ENCODE peak calls at places on chromosomes 11 and 22, in ten cellular contexts. J is B cell, N is spleen, H is uterus, X is psoas muscle, G is GM23338, W is tibial nerve, P is transverse colon, V is fibroblast of the aortic adventitia, I is mammary epithelial cell. U is an unnamed sample.

GRCh38 chr22:40890881-40891280 is 29.0 kb upstream of the DNAJB7 start:
- DNase-seq in V (peak; percentile 8), N (no peak), G (no peak), J (no peak), I (no peak), X (no peak), P (no peak), W (no peak), H (no peak), U (no peak)

GRCh38 chr11:115990004-115990447 is 485.8 kb upstream of the CADM1 start:
- DNase-seq in X (no peak), G (peak; percentile 81), W (no peak), J (no peak), H (no peak), P (peak; percentile 15), V (no peak), I (no peak), N (peak; percentile 74), U (peak; percentile 73)

GRCh38 chr22:19423906-19424500 is 7.5 kb downstream of the HIRA start:
- DNase-seq in I (no peak), W (no peak), H (no peak), V (no peak), N (no peak), J (no peak), P (no peak), X (no peak), G (no peak), U (no peak)

GRCh38 chr11:47464479-47464878 is 15.5 kb upstream of the RAPSN start:
- DNase-seq in J (no peak), V (no peak), W (no peak), N (peak; percentile 36), H (no peak), G (peak; percentile 59), I (no peak), P (no peak), X (no peak), U (no peak)

GRCh38 chr11:2837096-2837601 is 48.4 kb downstream of the CDKN1C start:
- DNase-seq in J (no peak), H (peak; percentile 72), V (peak; percentile 50), N (no peak), X (peak; percentile 87), W (peak; percentile 45), P (peak; percentile 68), I (no peak), G (peak; percentile 65), U (no peak)

GRCh38 chr11:118314985-118315384 is 10.5 kb downstream of the CD3E start:
- DNase-seq in W (no peak), I (no peak), J (no peak), V (no peak), N (no peak), H (no peak), P (no peak), X (no peak), G (no peak), U (no peak)

GRCh38 chr11:86726118-86726748 is 53.8 kb upstream of the ME3 start:
- DNase-seq in W (no peak), H (no peak), V (no peak), I (peak; percentile 95), J (no peak), P (no peak), X (no peak), N (no peak), G (no peak), U (no peak)

GRCh38 chr11:44016129-44016528 is 31.7 kb upstream of the ACCSL start:
- DNase-seq in J (no peak), I (no peak), W (peak; percentile 33), H (peak; percentile 75), X (peak; percentile 78), V (peak; percentile 85), N (no peak), G (no peak), P (no peak), U (no peak)

GRCh38 chr11:8767466-8768142 is 85.0 kb downstream of the RPL27A start:
- DNase-seq in G (no peak), I (peak; percentile 84), X (no peak), J (no peak), V (no peak), W (no peak), N (no peak), H (no peak), P (no peak), U (no peak)

GRCh38 chr11:69312418-69313399 is 18.8 kb downstream of the MYEOV start:
- DNase-seq in G (no peak), W (no peak), P (no peak), X (no peak), J (no peak), I (no peak), N (no peak), V (peak; percentile 62), H (no peak), U (no peak)

GRCh38 chr11:69311767-69312385 is 17.9 kb downstream of the MYEOV start:
- DNase-seq in X (no peak), W (no peak), I (no peak), J (no peak), H (no peak), G (no peak), P (no peak), V (no peak), N (peak; percentile 88), U (no peak)

GRCh38 chr11:69316941-69317340 is 23.0 kb downstream of the MYEOV start:
- DNase-seq in I (no peak), N (peak; percentile 33), X (no peak), J (no peak), V (no peak), H (no peak), P (no peak), W (no peak), G (no peak), U (no peak)

GRCh38 chr11:69313992-69314391 is 20.0 kb downstream of the MYEOV start:
- DNase-seq in I (no peak), W (no peak), G (no peak), V (no peak), J (no peak), X (no peak), P (no peak), H (no peak), N (no peak), U (no peak)

GRCh38 chr11:69314555-69314954 is 20.6 kb downstream of the MYEOV start:
- DNase-seq in H (no peak), G (no peak), I (no peak), W (no peak), J (no peak), V (no peak), N (no peak), P (no peak), X (no peak), U (no peak)
- TF ChIP-seq CTCF in H (no peak), G (no peak), I (no peak), W (no peak), J (no peak), V (no peak), N (no peak), P (no peak), X (no peak), U (no peak)

DNA sequence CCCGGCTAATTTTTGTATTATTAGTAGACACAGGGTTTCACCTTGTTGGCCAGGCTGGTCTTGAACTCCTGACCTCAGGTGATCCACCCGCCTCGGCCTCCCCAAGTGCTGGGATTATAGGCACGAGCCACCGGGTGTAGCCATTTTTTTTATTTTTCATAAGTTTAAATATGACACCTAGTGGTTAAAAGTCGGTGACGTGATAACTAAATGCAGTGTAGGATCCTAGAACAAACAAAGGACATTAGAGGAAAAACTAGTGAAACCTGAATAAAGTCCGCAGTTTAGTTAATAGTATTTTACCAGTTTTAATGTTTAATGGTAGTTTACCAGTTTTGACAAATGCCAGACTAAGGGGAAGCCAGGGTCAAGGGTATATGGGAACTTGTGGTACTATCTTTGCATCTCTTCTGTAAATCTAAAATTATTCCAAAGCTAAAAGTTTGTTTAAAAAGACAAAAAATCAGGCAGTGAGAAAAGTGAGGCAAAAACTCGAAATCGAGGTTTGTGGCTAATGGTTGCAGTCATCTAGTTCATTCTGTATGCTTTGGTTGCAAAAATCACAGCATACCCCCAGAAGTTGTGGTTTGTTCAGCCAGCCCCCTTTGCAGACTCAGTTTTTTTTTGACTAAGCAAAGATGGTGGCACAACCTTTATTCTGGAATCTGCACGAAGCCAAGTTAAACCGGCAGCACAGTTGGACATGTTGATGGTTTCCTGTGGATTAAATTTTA is 29.6 kb downstream of the TOM1 start:
- DNase-seq in H (no peak), J (no peak), G (no peak), I (no peak), V (no peak), W (no peak), N (no peak), P (no peak), X (peak; percentile 9), U (no peak)
- TF ChIP-seq CTCF in H (no peak), J (no peak), G (no peak), I (no peak), V (no peak), W (no peak), N (no peak), P (no peak), X (no peak), U (no peak)

DNA sequence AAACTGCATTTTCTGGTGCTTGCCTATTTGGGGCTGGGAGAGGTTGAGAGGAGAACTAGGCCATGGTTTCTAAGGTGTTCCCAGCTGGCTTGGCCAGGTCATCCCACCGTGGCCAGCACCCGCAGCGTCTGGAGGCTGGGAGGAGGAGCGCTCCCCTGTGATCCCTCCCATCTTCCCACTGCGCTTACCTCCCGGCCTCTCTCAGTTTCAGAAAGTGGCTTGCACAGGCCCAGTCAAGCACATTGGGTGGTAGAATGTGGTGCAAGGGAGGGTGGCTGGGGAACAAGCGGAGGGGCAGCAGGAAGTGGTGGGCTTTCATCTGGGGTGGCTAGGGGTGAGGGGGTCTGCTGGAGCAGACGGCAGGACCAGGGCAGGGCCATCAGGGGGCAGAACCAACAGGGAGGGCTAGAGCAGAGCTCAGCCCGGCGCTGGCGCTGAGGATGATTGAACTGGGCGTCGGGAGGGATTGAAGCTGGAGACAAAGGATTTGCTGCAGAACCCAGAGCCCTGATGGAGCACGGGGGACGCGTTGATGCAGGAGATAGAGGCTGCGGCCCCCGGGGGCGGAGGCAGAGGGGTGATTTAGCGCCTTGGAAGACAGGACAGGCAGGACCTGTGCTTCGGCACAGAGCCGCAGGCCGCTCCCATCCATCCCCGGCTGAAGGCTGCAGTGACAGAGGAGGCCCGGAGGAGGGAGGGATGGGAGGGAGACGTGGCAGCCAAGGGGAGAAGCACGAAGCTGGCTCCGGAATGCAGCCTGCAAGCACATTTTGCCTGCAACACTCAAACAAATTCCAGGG is 76.0 kb downstream of the TRIM29 start:
- DNase-seq in I (no peak), N (no peak), J (peak; percentile 26), P (no peak), W (no peak), H (peak; percentile 48), X (no peak), G (peak; percentile 78), V (peak; percentile 10), U (no peak)
- TF ChIP-seq CTCF in I (no peak), N (no peak), J (no peak), P (no peak), W (no peak), H (no peak), X (no peak), G (peak; percentile 9), V (no peak), U (no peak)

DNA sequence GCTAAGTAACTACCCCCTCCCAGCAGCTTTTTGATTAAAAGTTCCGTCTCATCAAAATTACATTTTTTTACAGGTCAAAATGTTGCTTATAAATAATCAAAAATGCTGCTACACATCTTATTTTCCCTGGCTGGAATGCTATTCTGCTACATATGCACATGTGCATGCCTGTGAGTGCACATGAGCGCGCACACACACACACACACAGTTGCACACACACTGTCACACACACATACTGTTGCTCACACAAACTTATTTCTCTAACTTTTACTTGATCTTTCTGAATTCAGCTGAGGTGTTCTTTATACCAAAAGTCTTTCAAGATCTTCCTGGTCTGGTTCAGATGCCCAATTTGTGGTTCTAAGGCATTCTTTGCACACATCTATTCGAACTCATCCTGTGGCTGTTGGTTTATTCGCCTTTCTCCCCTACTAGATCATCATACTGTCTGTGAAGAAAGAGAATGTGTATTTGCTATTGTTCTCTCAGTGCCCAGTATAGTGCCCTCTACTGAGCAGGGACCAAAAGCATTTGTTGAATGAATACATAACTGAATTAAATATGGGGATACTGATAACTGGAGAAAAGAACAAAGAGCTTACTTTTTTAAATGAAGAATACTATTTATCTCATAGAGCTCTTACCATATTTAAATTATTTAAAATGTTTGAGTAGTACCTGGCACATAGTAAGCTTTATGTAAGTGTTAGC is 68.1 kb upstream of the CCDC179 start:
- DNase-seq in H (no peak), J (no peak), P (no peak), I (no peak), G (peak; percentile 8), W (no peak), V (no peak), X (no peak), N (no peak), U (no peak)
- TF ChIP-seq CTCF in H (no peak), J (no peak), P (no peak), I (peak; percentile 5), G (peak; percentile 45), W (no peak), V (no peak), X (no peak), N (no peak), U (no peak)

U was measured in GM13976.